ENCODE peak calls at places on chromosome 1, in ten cellular contexts. One of them, this sample, is unnamed.

GRCh38 chr1:173093721-173094450 is 43.1 kb upstream of the TNFSF18 start:
- DNase-seq in cardiac muscle cell: no peak
- DNase-seq in stimulated activated CD8-positive, alpha-beta memory T cell treated with anti-CD3 and anti-CD28 coated beads, Interleukin-15, amount 100 ng/mL, for 4 hours: no peak
- DNase-seq in myocyte: peak
- DNase-seq in osteocyte: no peak
- DNase-seq in activated T-helper 1 cell treated with Interleukin-2 at 50 U/mL for 16 hours: no peak
- DNase-seq in activated CD4-positive, alpha-beta T cell treated with anti-CD3 and anti-CD28 coated beads, Interleukin-2, amount 50 U/mL, for 4 hours: no peak
- DNase-seq in lower leg skin: no peak
- DNase-seq in ACHN: no peak
- DNase-seq in cardiac fibroblast: no peak
- DNase-seq in this sample: no peak

GRCh38 chr1:161092621-161093028 is 3.3 kb upstream of the NECTIN4 start:
- DNase-seq in cardiac muscle cell: no peak
- DNase-seq in stimulated activated CD8-positive, alpha-beta memory T cell treated with anti-CD3 and anti-CD28 coated beads, Interleukin-15, amount 100 ng/mL, for 4 hours: peak
- DNase-seq in myocyte: no peak
- DNase-seq in osteocyte: no peak
- DNase-seq in activated T-helper 1 cell treated with Interleukin-2 at 50 U/mL for 16 hours: no peak
- DNase-seq in activated CD4-positive, alpha-beta T cell treated with anti-CD3 and anti-CD28 coated beads, Interleukin-2, amount 50 U/mL, for 4 hours: peak
- DNase-seq in lower leg skin: peak
- DNase-seq in ACHN: no peak
- DNase-seq in cardiac fibroblast: no peak
- DNase-seq in this sample: no peak

GRCh38 chr1:172469717-172470116 is 25.8 kb upstream of the PIGC start:
- DNase-seq in cardiac muscle cell: no peak
- DNase-seq in stimulated activated CD8-positive, alpha-beta memory T cell treated with anti-CD3 and anti-CD28 coated beads, Interleukin-15, amount 100 ng/mL, for 4 hours: no peak
- DNase-seq in myocyte: no peak
- DNase-seq in osteocyte: no peak
- DNase-seq in activated T-helper 1 cell treated with Interleukin-2 at 50 U/mL for 16 hours: no peak
- DNase-seq in activated CD4-positive, alpha-beta T cell treated with anti-CD3 and anti-CD28 coated beads, Interleukin-2, amount 50 U/mL, for 4 hours: no peak
- DNase-seq in lower leg skin: no peak
- DNase-seq in ACHN: no peak
- DNase-seq in cardiac fibroblast: no peak
- DNase-seq in this sample: no peak

GRCh38 chr1:68917456-68917855 is 420.6 kb upstream of the DEPDC1 start:
- DNase-seq in cardiac muscle cell: peak
- DNase-seq in stimulated activated CD8-positive, alpha-beta memory T cell treated with anti-CD3 and anti-CD28 coated beads, Interleukin-15, amount 100 ng/mL, for 4 hours: no peak
- DNase-seq in myocyte: no peak
- DNase-seq in osteocyte: no peak
- DNase-seq in activated T-helper 1 cell treated with Interleukin-2 at 50 U/mL for 16 hours: no peak
- DNase-seq in activated CD4-positive, alpha-beta T cell treated with anti-CD3 and anti-CD28 coated beads, Interleukin-2, amount 50 U/mL, for 4 hours: no peak
- DNase-seq in lower leg skin: no peak
- DNase-seq in ACHN: no peak
- DNase-seq in cardiac fibroblast: peak
- DNase-seq in this sample: no peak

GRCh38 chr1:68301538-68301937 is 69.2 kb upstream of the WLS start:
- DNase-seq in cardiac muscle cell: peak
- DNase-seq in stimulated activated CD8-positive, alpha-beta memory T cell treated with anti-CD3 and anti-CD28 coated beads, Interleukin-15, amount 100 ng/mL, for 4 hours: no peak
- DNase-seq in myocyte: no peak
- DNase-seq in osteocyte: no peak
- DNase-seq in activated T-helper 1 cell treated with Interleukin-2 at 50 U/mL for 16 hours: no peak
- DNase-seq in activated CD4-positive, alpha-beta T cell treated with anti-CD3 and anti-CD28 coated beads, Interleukin-2, amount 50 U/mL, for 4 hours: no peak
- DNase-seq in lower leg skin: no peak
- DNase-seq in ACHN: no peak
- DNase-seq in cardiac fibroblast: peak
- DNase-seq in this sample: no peak

GRCh38 chr1:182235952-182236650 is 155.5 kb downstream of the GLUL start:
- DNase-seq in cardiac muscle cell: no peak
- DNase-seq in stimulated activated CD8-positive, alpha-beta memory T cell treated with anti-CD3 and anti-CD28 coated beads, Interleukin-15, amount 100 ng/mL, for 4 hours: no peak
- DNase-seq in myocyte: peak
- DNase-seq in osteocyte: no peak
- DNase-seq in activated T-helper 1 cell treated with Interleukin-2 at 50 U/mL for 16 hours: no peak
- DNase-seq in activated CD4-positive, alpha-beta T cell treated with anti-CD3 and anti-CD28 coated beads, Interleukin-2, amount 50 U/mL, for 4 hours: no peak
- DNase-seq in lower leg skin: no peak
- DNase-seq in ACHN: no peak
- DNase-seq in cardiac fibroblast: no peak
- DNase-seq in this sample: no peak

GRCh38 chr1:10065344-10065685 is 32.6 kb downstream of the UBE4B start:
- DNase-seq in cardiac muscle cell: peak
- DNase-seq in stimulated activated CD8-positive, alpha-beta memory T cell treated with anti-CD3 and anti-CD28 coated beads, Interleukin-15, amount 100 ng/mL, for 4 hours: no peak
- DNase-seq in myocyte: no peak
- DNase-seq in osteocyte: no peak
- DNase-seq in activated T-helper 1 cell treated with Interleukin-2 at 50 U/mL for 16 hours: no peak
- DNase-seq in activated CD4-positive, alpha-beta T cell treated with anti-CD3 and anti-CD28 coated beads, Interleukin-2, amount 50 U/mL, for 4 hours: no peak
- DNase-seq in lower leg skin: no peak
- DNase-seq in ACHN: no peak
- DNase-seq in cardiac fibroblast: no peak
- DNase-seq in this sample: peak

GRCh38 chr1:109765483-109765815 is 1.7 kb upstream of the EPS8L3 start:
- DNase-seq in cardiac muscle cell: no peak
- DNase-seq in stimulated activated CD8-positive, alpha-beta memory T cell treated with anti-CD3 and anti-CD28 coated beads, Interleukin-15, amount 100 ng/mL, for 4 hours: no peak
- DNase-seq in myocyte: no peak
- DNase-seq in osteocyte: no peak
- DNase-seq in activated T-helper 1 cell treated with Interleukin-2 at 50 U/mL for 16 hours: no peak
- DNase-seq in activated CD4-positive, alpha-beta T cell treated with anti-CD3 and anti-CD28 coated beads, Interleukin-2, amount 50 U/mL, for 4 hours: no peak
- DNase-seq in lower leg skin: no peak
- DNase-seq in ACHN: no peak
- DNase-seq in cardiac fibroblast: no peak
- DNase-seq in this sample: no peak

GRCh38 chr1:182634306-182635072 is 30.3 kb upstream of the RGS16 start:
- DNase-seq in cardiac muscle cell: no peak
- DNase-seq in stimulated activated CD8-positive, alpha-beta memory T cell treated with anti-CD3 and anti-CD28 coated beads, Interleukin-15, amount 100 ng/mL, for 4 hours: no peak
- DNase-seq in myocyte: peak
- DNase-seq in osteocyte: no peak
- DNase-seq in activated T-helper 1 cell treated with Interleukin-2 at 50 U/mL for 16 hours: no peak
- DNase-seq in activated CD4-positive, alpha-beta T cell treated with anti-CD3 and anti-CD28 coated beads, Interleukin-2, amount 50 U/mL, for 4 hours: no peak
- DNase-seq in lower leg skin: no peak
- DNase-seq in ACHN: no peak
- DNase-seq in cardiac fibroblast: no peak
- DNase-seq in this sample: no peak

GRCh38 chr1:202706851-202707250 is 3.4 kb downstream of the SYT2 start:
- DNase-seq in cardiac muscle cell: no peak
- DNase-seq in stimulated activated CD8-positive, alpha-beta memory T cell treated with anti-CD3 and anti-CD28 coated beads, Interleukin-15, amount 100 ng/mL, for 4 hours: no peak
- DNase-seq in myocyte: no peak
- DNase-seq in osteocyte: no peak
- DNase-seq in activated T-helper 1 cell treated with Interleukin-2 at 50 U/mL for 16 hours: no peak
- DNase-seq in activated CD4-positive, alpha-beta T cell treated with anti-CD3 and anti-CD28 coated beads, Interleukin-2, amount 50 U/mL, for 4 hours: no peak
- DNase-seq in lower leg skin: no peak
- DNase-seq in ACHN: no peak
- DNase-seq in cardiac fibroblast: no peak
- DNase-seq in this sample: no peak